ENCODE peak calls at places on chromosome 18, in four cellular contexts. B is lower lobe of right lung, C is kidney, A is cardiac muscle cell. L is an unnamed sample.

GRCh38 chr18:44764863-44765262 is 84.2 kb downstream of the SETBP1 start:
- DNase-seq in B (no peak), C (no peak), A (no peak), L (no peak)

GRCh38 chr18:48724455-48724854 is 185.6 kb downstream of the CTIF start:
- DNase-seq in B (peak; percentile 15), C (peak; percentile 27), A (no peak), L (no peak)

GRCh38 chr18:58819051-58819450 is 45.6 kb upstream of the ZNF532 start:
- DNase-seq in C (no peak), A (no peak), B (no peak), L (no peak)

GRCh38 chr18:10270160-10270571 is 184.3 kb upstream of the APCDD1 start:
- DNase-seq in A (no peak), C (no peak), B (no peak), L (no peak)

GRCh38 chr18:48931680-48932461 is 18.9 kb downstream of the SMAD7 start:
- DNase-seq in B (no peak), C (no peak), A (no peak), L (no peak)

GRCh38 chr18:8389391-8390340 is 219.6 kb upstream of the RAB12 start:
- DNase-seq in B (peak; percentile 78), A (peak; percentile 87), C (no peak), L (peak; percentile 6)

GRCh38 chr18:55502346-55502710 is 85.7 kb downstream of the TCF4 start:
- DNase-seq in B (no peak), A (no peak), C (no peak), L (no peak)

GRCh38 chr18:79961527-79962291 is 2.7 kb upstream of the HSBP1L1 start:
- DNase-seq in A (no peak), B (peak; percentile 77), C (no peak), L (no peak)

GRCh38 chr18:6810191-6810590 is 80.7 kb downstream of the ARHGAP28 start:
- DNase-seq in B (no peak), A (no peak), C (no peak), L (no peak)

GRCh38 chr18:2354292-2354691 is 217.0 kb downstream of the METTL4 start:
- DNase-seq in C (no peak), B (no peak), A (no peak), L (no peak)

GRCh38 chr18:39647627-39648502 is 2082.3 kb upstream of the CELF4 start:
- DNase-seq in B (no peak), A (peak; percentile 1), C (no peak), L (peak; percentile 50)

GRCh38 chr18:35010156-35010555 is 31.1 kb upstream of the MAPRE2 start:
- DNase-seq in B (no peak), A (no peak), C (no peak), L (no peak)

GRCh38 chr18:5462227-5462626 is 81.6 kb downstream of the EPB41L3 start:
- DNase-seq in A (no peak), C (no peak), B (no peak), L (no peak)

GRCh38 chr18:35407871-35408481 is 30.8 kb upstream of the ZNF396 start:
- DNase-seq in A (peak; percentile 79), B (no peak), C (no peak), L (peak; percentile 15)

GRCh38 chr18:31258789-31259188 is 59.2 kb upstream of the DSG1 start:
- DNase-seq in B (no peak), C (no peak), A (no peak), L (no peak)

GRCh38 chr18:56286775-56287174 is 351.6 kb downstream of the TXNL1 start:
- DNase-seq in B (no peak), A (no peak), C (no peak), L (no peak)

GRCh38 chr18:7945882-7946281 is 378.8 kb downstream of the PTPRM start:
- DNase-seq in A (no peak), B (no peak), C (no peak), L (peak; percentile 92)

GRCh38 chr18:79479761-79480161 is 84.0 kb downstream of the NFATC1 start:
- DNase-seq in A (no peak), B (peak; percentile 40), C (peak; percentile 72), L (no peak)

GRCh38 chr18:43078485-43079092 is 36.9 kb downstream of the RIT2 start:
- DNase-seq in C (no peak), B (no peak), A (peak; percentile 23), L (no peak)

GRCh38 chr18:51107082-51107481 is 77.1 kb downstream of the SMAD4 start:
- DNase-seq in C (no peak), B (no peak), A (no peak), L (no peak)

GRCh38 chr18:61703508-61703907 is 189.3 kb downstream of the RNF152 start:
- DNase-seq in C (no peak), A (no peak), B (no peak), L (peak; percentile 43)

GRCh38 chr18:35511833-35512232 is 14.1 kb upstream of the INO80C start:
- DNase-seq in B (no peak), A (no peak), C (no peak), L (no peak)

GRCh38 chr18:66124394-66124793 is 373.6 kb downstream of the CDH7 start:
- DNase-seq in A (peak; percentile 2), B (no peak), C (no peak), L (no peak)

GRCh38 chr18:61502472-61502871 is 169.2 kb downstream of the CDH20 start:
- DNase-seq in A (peak; percentile 77), C (no peak), B (no peak), L (peak; percentile 7)

GRCh38 chr18:73199151-73199550 is 331.4 kb upstream of the NETO1 start:
- DNase-seq in C (no peak), A (no peak), B (no peak), L (peak; percentile 32)

GRCh38 chr18:76530846-76531245 is 35.8 kb upstream of the ZNF516 start:
- DNase-seq in B (no peak), A (no peak), C (no peak), L (no peak)

GRCh38 chr18:76524900-76525698 is 30.1 kb upstream of the ZNF516 start:
- DNase-seq in A (peak; percentile 24), B (no peak), C (peak; percentile 35), L (no peak)

GRCh38 chr18:76530391-76530790 is 35.3 kb upstream of the ZNF516 start:
- DNase-seq in C (no peak), B (no peak), A (no peak), L (no peak)

GRCh38 chr18:76529433-76529811 is 34.4 kb upstream of the ZNF516 start:
- DNase-seq in A (no peak), B (no peak), C (no peak), L (no peak)

DNA sequence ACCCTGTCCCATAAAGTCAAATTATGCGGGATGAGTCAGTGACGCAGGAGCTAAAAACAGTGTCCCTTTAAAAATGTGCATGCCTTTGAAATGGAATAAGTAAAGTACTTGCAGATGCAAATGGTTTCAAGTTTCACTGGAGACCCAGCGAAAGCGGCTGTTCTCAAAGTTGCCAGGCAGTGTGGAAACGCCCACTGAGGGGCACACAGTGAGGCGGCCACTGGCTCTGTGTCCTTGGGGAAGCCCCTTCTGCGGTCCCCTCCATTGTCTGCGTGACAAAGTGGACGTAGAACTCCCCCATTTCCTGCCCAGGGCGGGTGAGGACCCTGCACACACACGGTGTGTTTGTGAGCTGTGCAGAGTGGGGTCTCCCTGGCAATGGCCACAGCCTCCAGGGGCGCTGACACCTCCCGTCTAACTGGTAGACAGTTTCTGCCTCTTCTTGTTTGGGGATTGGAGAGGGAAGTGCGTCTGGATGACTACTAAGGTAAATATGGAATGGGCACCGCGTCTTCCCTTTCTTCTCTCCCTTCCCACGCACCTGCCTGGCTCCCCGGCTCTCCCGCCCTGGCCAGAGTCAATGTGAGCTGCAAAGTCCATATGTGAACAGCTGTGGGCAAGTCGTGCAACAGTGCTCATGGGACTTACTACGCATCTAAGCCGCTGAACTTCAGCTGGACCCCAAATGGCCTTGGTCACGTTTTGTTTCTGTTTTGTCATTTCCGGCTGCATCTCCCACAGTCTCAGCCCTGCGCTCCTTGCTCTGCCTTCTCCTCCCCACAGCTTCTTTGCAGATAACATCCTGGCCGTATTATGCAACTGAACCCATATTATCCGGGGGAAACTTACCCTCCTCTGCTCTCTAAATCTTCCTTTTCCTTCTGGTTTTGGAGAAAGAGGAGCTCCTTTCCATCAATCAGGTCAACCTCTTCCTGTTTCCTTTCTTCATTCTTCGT is 33.7 kb upstream of the ZNF516 start:
- DNase-seq in C (peak; percentile 79), B (no peak), A (peak; percentile 64), L (no peak)
- H3K4me3 ChIP-seq in C (peak overlapping the region; percentile 60), B (peak overlapping the region; percentile 51), A (peak overlapping the region; percentile 13), L (peak overlapping the region; percentile 39)

GRCh38 chr18:62877448-62878221 is 162.3 kb downstream of the PHLPP1 start:
- DNase-seq in A (peak; percentile 71), B (no peak), C (no peak), L (no peak)
- TF ChIP-seq CTCF in A (peak; percentile 29), B (no peak), C (no peak), L (peak; percentile 15)

GRCh38 chr18:3916082-3916481 is 466.1 kb downstream of the TGIF1 start:
- DNase-seq in A (no peak), C (no peak), B (no peak), L (no peak)

GRCh38 chr18:3921826-3922225 is 471.9 kb downstream of the TGIF1 start:
- DNase-seq in C (no peak), B (no peak), A (no peak), L (no peak)

GRCh38 chr18:3923750-3924149 is 473.8 kb downstream of the TGIF1 start:
- DNase-seq in B (no peak), A (no peak), C (no peak), L (peak; percentile 13)

GRCh38 chr18:3920832-3921231 is 470.9 kb downstream of the TGIF1 start:
- DNase-seq in B (no peak), A (no peak), C (no peak), L (no peak)

GRCh38 chr18:3919396-3920061 is 469.6 kb downstream of the TGIF1 start:
- DNase-seq in C (no peak), B (no peak), A (peak; percentile 21), L (no peak)
- H3K36me3 ChIP-seq in C (no peaks in the 10 kb centered on the region), B (no peaks in the 10 kb centered on the region), A (no peaks in the 10 kb centered on the region), L (no peaks in the 10 kb centered on the region)

GRCh38 chr18:60469396-60469795 is 96.8 kb upstream of the MC4R start:
- DNase-seq in B (no peak), C (no peak), A (no peak), L (no peak)
- H3K4me3 ChIP-seq in B (no peak overlapping the region), C (no peak overlapping the region), A (no peak overlapping the region), L (no peak overlapping the region)

GRCh38 chr18:46407471-46408166 is 249.4 kb downstream of the LOXHD1 start:
- DNase-seq in B (no peak), C (peak; percentile 7), A (no peak), L (no peak)

GRCh38 chr18:46406539-46406932 is 250.5 kb downstream of the LOXHD1 start:
- DNase-seq in A (no peak), B (no peak), C (peak; percentile 73), L (no peak)

GRCh38 chr18:46411191-46411590 is 245.8 kb downstream of the LOXHD1 start:
- DNase-seq in A (no peak), C (no peak), B (no peak), L (no peak)

GRCh38 chr18:46405832-46406538 is 251.0 kb downstream of the LOXHD1 start:
- DNase-seq in C (peak; percentile 42), A (no peak), B (no peak), L (no peak)

GRCh38 chr18:46408334-46408987 is 248.6 kb downstream of the LOXHD1 start:
- DNase-seq in B (no peak), A (no peak), C (peak; percentile 12), L (no peak)
- TF ChIP-seq CTCF in B (no peak), A (peak; percentile 20), C (no peak), L (no peak)

GRCh38 chr18:74722237-74722636 is 124.6 kb downstream of the ZNF407 start:
- DNase-seq in A (no peak), C (no peak), B (no peak), L (no peak)
- H3K36me3 ChIP-seq in A (no peaks in the 10 kb centered on the region), C (no peaks in the 10 kb centered on the region), B (no peaks in the 10 kb centered on the region), L (no peaks in the 10 kb centered on the region)

L was measured in BJ.